ENCODE peak calls at places on chromosomes 1 and 21, in four cellular contexts. Y is AML-193; N is activated naive CD4-positive, alpha-beta T cell; V is Caki2. C is an unnamed sample.

GRCh38 chr1:164560504-164560903 is 1.5 kb downstream of the PBX1 start:
- DNase-seq in Y (no peak), N (no peak), V (no peak), C (no peak)

GRCh38 chr1:206128192-206128591 is 11.0 kb upstream of the AVPR1B start:
- DNase-seq in Y (no peak), N (no peak), V (no peak), C (no peak)

GRCh38 chr1:67833595-67833926 is 294 bp upstream of the GNG12 start:
- DNase-seq in Y (no peak), N (no peak), V (no peak), C (no peak)

GRCh38 chr1:178091986-178092745 is 1.7 kb upstream of the RASAL2 start:
- DNase-seq in Y (no peak), N (no peak), V (no peak), C (no peak)

GRCh38 chr1:228646717-228647522 is 88.4 kb upstream of the RHOU start:
- DNase-seq in Y (peak), N (no peak), V (peak), C (no peak)

GRCh38 chr1:55275151-55275748 is 60.1 kb upstream of the USP24 start:
- DNase-seq in Y (no peak), N (no peak), V (no peak), C (no peak)

GRCh38 chr21:30044447-30045064 is 104.8 kb upstream of the GRIK1 start:
- DNase-seq in Y (no peak), N (no peak), V (peak), C (no peak)

GRCh38 chr1:212040629-212041028 is 5.1 kb downstream of the DTL start:
- DNase-seq in Y (no peak), N (no peak), V (peak), C (no peak)

GRCh38 chr1:61332196-61332753 is 249.9 kb downstream of the NFIA start:
- DNase-seq in Y (no peak), N (no peak), V (no peak), C (no peak)

GRCh38 chr1:204411451-204412245 is at the start of gene PPP1R15B:
- DNase-seq in Y (peak), N (peak), V (peak), C (peak)